ENCODE peak calls at places on chromosomes 13 and 19, in ten cellular contexts. L is amniotic stem cell; S is activated CD8-positive, alpha-beta memory T cell treated with anti-CD3 and anti-CD28 coated beads for 1 hour; B is fibroblast of pulmonary artery; Z is cerebellar cortex; H is A172; F is sciatic nerve; C is stimulated activated CD4-positive, alpha-beta T cell treated with anti-CD3 and anti-CD28 coated beads, Interleukin-1b, Interleukin-23, amount 100 ng/mL, for 24 hours; X is Peyer's patch; R is suprapubic skin. N is an unnamed sample.

GRCh38 chr19:46862504-46862835 is 1.7 kb downstream of the ARHGAP35 start:
- DNase-seq in L (no peak), S (no peak), B (no peak), Z (no peak), H (no peak), F (peak), C (no peak), X (no peak), R (peak), N (no peak)

GRCh38 chr19:8545743-8546142 is 31.5 kb downstream of the MYO1F start:
- DNase-seq in L (no peak), S (no peak), B (no peak), Z (no peak), H (no peak), F (no peak), C (no peak), X (no peak), R (no peak), N (no peak)

GRCh38 chr19:41327499-41328156 is 17.7 kb downstream of the CCDC97 start:
- DNase-seq in L (no peak), S (peak), B (peak), Z (no peak), H (peak), F (peak), C (peak), X (peak), R (peak), N (peak)

GRCh38 chr19:33310606-33311325 is 8.4 kb upstream of the CEBPA start:
- DNase-seq in L (no peak), S (no peak), B (no peak), Z (no peak), H (no peak), F (no peak), C (no peak), X (peak), R (no peak), N (no peak)

GRCh38 chr13:62305758-62306157 is 890.1 kb upstream of the PCDH20 start:
- DNase-seq in L (no peak), S (no peak), B (peak), Z (no peak), H (no peak), F (no peak), C (no peak), X (no peak), R (no peak), N (no peak)

GRCh38 chr19:6811906-6812305 is 39.4 kb downstream of the VAV1 start:
- DNase-seq in L (peak), S (no peak), B (peak), Z (peak), H (peak), F (no peak), C (no peak), X (no peak), R (no peak), N (peak)

GRCh38 chr13:94712287-94712811 is at the start of gene SOX21:
- DNase-seq in L (no peak), S (no peak), B (no peak), Z (no peak), H (peak), F (no peak), C (no peak), X (no peak), R (no peak), N (peak)

GRCh38 chr13:105806335-105806920 is 729.0 kb downstream of the EFNB2 start:
- DNase-seq in L (no peak), S (no peak), B (peak), Z (no peak), H (peak), F (no peak), C (no peak), X (no peak), R (no peak), N (peak)

GRCh38 chr13:51737609-51738008 is 66.4 kb downstream of the DHRS12 start:
- DNase-seq in L (no peak), S (no peak), B (no peak), Z (no peak), H (no peak), F (no peak), C (no peak), X (no peak), R (no peak), N (no peak)

GRCh38 chr19:20028611-20029010 is 10.7 kb downstream of the ZNF682 start:
- DNase-seq in L (no peak), S (no peak), B (no peak), Z (no peak), H (no peak), F (no peak), C (no peak), X (no peak), R (no peak), N (no peak)

GRCh38 chr19:48836089-48837017 is at the start of gene HSD17B14:
- DNase-seq in L (no peak), S (no peak), B (peak), Z (peak), H (peak), F (peak), C (no peak), X (no peak), R (peak), N (peak)

GRCh38 chr19:35216026-35216832 is 12.3 kb downstream of the FAM187B start:
- DNase-seq in L (no peak), S (no peak), B (no peak), Z (no peak), H (no peak), F (no peak), C (no peak), X (no peak), R (peak), N (peak)

GRCh38 chr13:45691667-45692066 is 10.5 kb upstream of the CBY2 start:
- DNase-seq in L (no peak), S (no peak), B (no peak), Z (no peak), H (no peak), F (no peak), C (no peak), X (no peak), R (no peak), N (no peak)

GRCh38 chr13:97723655-97724054 is 229.8 kb upstream of the IPO5 start:
- DNase-seq in L (no peak), S (no peak), B (no peak), Z (no peak), H (no peak), F (no peak), C (no peak), X (no peak), R (no peak), N (no peak)

GRCh38 chr13:39888865-39889810 is 233.7 kb downstream of the COG6 start:
- DNase-seq in L (no peak), S (no peak), B (no peak), Z (no peak), H (no peak), F (no peak), C (no peak), X (no peak), R (no peak), N (peak)

GRCh38 chr19:45158503-45159026 is 2.2 kb downstream of the NKPD1 start:
- DNase-seq in L (no peak), S (no peak), B (no peak), Z (no peak), H (no peak), F (no peak), C (no peak), X (no peak), R (no peak), N (no peak)

GRCh38 chr13:49567501-49567900 is 17.9 kb downstream of the RCBTB1 start:
- DNase-seq in L (no peak), S (no peak), B (no peak), Z (no peak), H (no peak), F (no peak), C (no peak), X (no peak), R (no peak), N (no peak)

GRCh38 chr13:62643007-62643483 is 1227.4 kb upstream of the PCDH20 start:
- DNase-seq in L (no peak), S (no peak), B (peak), Z (no peak), H (peak), F (no peak), C (no peak), X (no peak), R (no peak), N (peak)

GRCh38 chr19:38482496-38482895 is 49.0 kb downstream of the RYR1 start:
- DNase-seq in L (no peak), S (no peak), B (no peak), Z (no peak), H (no peak), F (no peak), C (no peak), X (no peak), R (no peak), N (no peak)

GRCh38 chr13:50699874-50700663 is 143.4 kb downstream of the DLEU7 start:
- DNase-seq in L (no peak), S (no peak), B (no peak), Z (no peak), H (no peak), F (no peak), C (no peak), X (no peak), R (no peak), N (no peak)

GRCh38 chr13:73248711-73249580 is 190.1 kb downstream of the KLF5 start:
- DNase-seq in L (no peak), S (no peak), B (peak), Z (no peak), H (no peak), F (no peak), C (no peak), X (no peak), R (no peak), N (peak)

GRCh38 chr13:46097015-46097414 is 7.8 kb downstream of the CPB2 start:
- DNase-seq in L (no peak), S (no peak), B (no peak), Z (no peak), H (no peak), F (no peak), C (no peak), X (no peak), R (no peak), N (no peak)

GRCh38 chr19:42846597-42846996 is 32.9 kb downstream of the PSG1 start:
- DNase-seq in L (no peak), S (no peak), B (no peak), Z (no peak), H (peak), F (no peak), C (no peak), X (no peak), R (no peak), N (peak)

GRCh38 chr13:40996433-40997095 is 22.6 kb downstream of the ELF1 start:
- DNase-seq in L (no peak), S (no peak), B (no peak), Z (no peak), H (no peak), F (no peak), C (no peak), X (no peak), R (no peak), N (no peak)